ENCODE peak calls at places on chromosomes 5 and 9, in nine cellular contexts. D is stimulated activated CD8-positive, alpha-beta memory T cell treated with anti-CD3 and anti-CD28 coated beads, Interleukin-15, amount 100 ng/mL, for 4 hours; S is GM20000; J is stimulated activated CD4-positive, alpha-beta T cell treated with anti-CD3 and anti-CD28 coated beads, Interleukin-1b, Interleukin-23, amount 100 ng/mL, for 24 hours; F is frontal cortex; Y is activated T-cell treated with anti-CD3 and anti-CD28 coated beads for 1 hour; V is iris pigment epithelial cell; K is HepG2; N is RWPE1. Q is an unnamed sample.

GRCh38 chr5:891117-891836 is 1.3 kb downstream of the BRD9 start:
- DNase-seq in Y (no peak), F (no peak), K (peak), J (no peak), D (no peak), V (peak), S (no peak), N (peak), Q (no peak)

GRCh38 chr9:81363916-81364480 is 325.3 kb downstream of the TLE1 start:
- DNase-seq in F (no peak), N (no peak), K (no peak), S (no peak), J (no peak), D (no peak), V (peak), Y (no peak), Q (no peak)

GRCh38 chr9:131668439-131669233 is 71.2 kb downstream of the RAPGEF1 start:
- DNase-seq in S (peak), J (no peak), D (peak), N (peak), V (peak), Y (peak), F (peak), K (peak), Q (no peak)

GRCh38 chr9:13186774-13187173 is 92.7 kb downstream of the MPDZ start:
- DNase-seq in J (no peak), S (no peak), V (no peak), K (no peak), F (no peak), Y (no peak), D (no peak), N (no peak), Q (no peak)

GRCh38 chr5:106374956-106375355 is 1295.8 kb downstream of the EFNA5 start:
- DNase-seq in Y (no peak), D (no peak), J (no peak), F (no peak), N (no peak), V (no peak), S (no peak), K (no peak), Q (no peak)

GRCh38 chr9:21559402-21560280 is 77.5 kb upstream of the IFNE start:
- DNase-seq in D (peak), S (peak), V (peak), F (peak), J (no peak), Y (peak), K (no peak), N (peak), Q (no peak)

GRCh38 chr9:128689293-128689770 is 310 bp downstream of the SET start:
- DNase-seq in K (no peak), J (no peak), N (peak), V (peak), S (no peak), F (no peak), Y (peak), D (no peak), Q (no peak)

GRCh38 chr5:8060235-8061139 is 191.5 kb downstream of the MTRR start:
- DNase-seq in V (no peak), N (no peak), Y (no peak), F (no peak), J (no peak), D (no peak), S (no peak), K (no peak), Q (no peak)

GRCh38 chr5:115271295-115272060 is 8.8 kb upstream of the PGGT1B start:
- DNase-seq in S (no peak), F (no peak), J (no peak), V (no peak), Y (no peak), K (no peak), N (no peak), D (no peak), Q (no peak)

GRCh38 chr5:138753794-138754698 is 821 bp downstream of the CTNNA1 start:
- DNase-seq in F (peak), N (peak), K (peak), Y (peak), D (no peak), S (peak), V (peak), J (peak), Q (peak)

GRCh38 chr5:142696379-142696778 is 10.5 kb upstream of the FGF1 start:
- DNase-seq in F (no peak), S (no peak), Y (no peak), V (no peak), D (no peak), J (no peak), N (no peak), K (no peak), Q (no peak)

GRCh38 chr9:107948086-107948485 is 458.5 kb upstream of the KLF4 start:
- DNase-seq in V (no peak), Y (no peak), D (no peak), J (no peak), S (no peak), K (no peak), F (no peak), N (no peak), Q (no peak)

GRCh38 chr5:139391570-139392323 is 2.0 kb upstream of the MZB1 start:
- DNase-seq in K (no peak), N (peak), F (no peak), Y (no peak), S (no peak), V (no peak), D (no peak), J (no peak), Q (no peak)

GRCh38 chr9:100216178-100216787 is 117.2 kb downstream of the INVS start:
- DNase-seq in V (peak), N (no peak), Y (peak), S (peak), D (peak), J (peak), F (no peak), K (peak), Q (no peak)

GRCh38 chr5:141359790-141360426 is at the start of gene PCDHGB2:
- DNase-seq in J (no peak), D (no peak), S (peak), K (peak), F (no peak), V (peak), Y (no peak), N (peak), Q (no peak)

GRCh38 chr9:29969856-29970647 is 2396.8 kb upstream of the C9orf72 start:
- DNase-seq in N (no peak), Y (no peak), K (no peak), F (no peak), S (no peak), J (no peak), D (no peak), V (no peak), Q (no peak)

GRCh38 chr9:136326061-136326776 is 1.1 kb upstream of the GPSM1 start:
- DNase-seq in Y (no peak), F (peak), J (no peak), D (no peak), N (no peak), S (no peak), K (no peak), V (peak), Q (peak)

GRCh38 chr9:22337261-22337660 is 109.4 kb upstream of the DMRTA1 start:
- DNase-seq in F (no peak), J (no peak), Y (no peak), D (no peak), S (no peak), N (no peak), K (no peak), V (no peak), Q (no peak)

GRCh38 chr5:2031581-2031980 is 148.9 kb upstream of the IRX4 start:
- DNase-seq in S (no peak), N (no peak), V (no peak), Y (no peak), K (no peak), F (no peak), J (no peak), D (no peak), Q (no peak)

GRCh38 chr5:107538331-107539162 is 132.2 kb downstream of the EFNA5 start:
- DNase-seq in K (no peak), F (no peak), J (no peak), V (peak), Y (no peak), N (no peak), S (no peak), D (no peak), Q (no peak)

GRCh38 chr9:106716820-106717219 is 146.1 kb upstream of the ZNF462 start:
- DNase-seq in J (no peak), Y (no peak), K (no peak), F (no peak), N (no peak), S (no peak), V (peak), D (no peak), Q (no peak)

GRCh38 chr9:125126019-125126746 is 17.1 kb downstream of the SCAI start:
- DNase-seq in F (peak), K (no peak), Y (peak), V (peak), D (peak), J (peak), S (peak), N (peak), Q (peak)

GRCh38 chr9:61668846-61669245 is 479.0 kb downstream of the SPATA31A7 start:
- DNase-seq in F (no peak), V (no peak), S (peak), N (no peak), D (no peak), Y (no peak), K (no peak), J (no peak), Q (no peak)

GRCh38 chr5:4640793-4641192 is 499.3 kb upstream of the ADAMTS16 start:
- DNase-seq in D (no peak), N (no peak), V (peak), S (no peak), F (peak), K (no peak), Y (no peak), J (no peak), Q (no peak)

GRCh38 chr9:19485193-19485592 is 76.4 kb downstream of the ACER2 start:
- DNase-seq in K (no peak), V (no peak), J (no peak), F (no peak), Y (no peak), D (no peak), S (no peak), N (no peak), Q (no peak)

GRCh38 chr9:79357620-79358019 is 214.1 kb upstream of the TLE4 start:
- DNase-seq in S (no peak), V (no peak), K (no peak), Y (no peak), J (no peak), F (no peak), N (no peak), D (no peak), Q (no peak)

GRCh38 chr5:50799596-50799995 is 133.2 kb downstream of the PARP8 start:
- DNase-seq in K (no peak), S (no peak), V (no peak), F (no peak), J (no peak), Y (no peak), D (no peak), N (no peak), Q (no peak)

GRCh38 chr5:125298711-125299379 is 552.4 kb upstream of the ZNF608 start:
- DNase-seq in N (no peak), V (no peak), F (no peak), K (no peak), D (no peak), S (no peak), J (no peak), Y (no peak), Q (no peak)